ENCODE peak calls at places on chromosome 22, in four cellular contexts. H is fibroblast of lung, P is GM12892, N is NCI-H1092. J is an unnamed sample.

GRCh38 chr22:17120281-17120680 is 879 bp downstream of the TMEM121B start:
- DNase-seq in H (peak; percentile 36), P (peak; percentile 50), N (no peak), J (peak; percentile 54)

GRCh38 chr22:20131856-20132685 is 467 bp downstream of the ZDHHC8 start:
- DNase-seq in H (no peak), P (no peak), N (no peak), J (no peak)

GRCh38 chr22:28783786-28784671 is 11.5 kb downstream of the CCDC117 start:
- DNase-seq in H (no peak), P (no peak), N (no peak), J (no peak)

GRCh38 chr22:23913661-23914353 is 19.6 kb downstream of the MIF start:
- DNase-seq in H (peak; percentile 99), P (peak; percentile 98), N (peak; percentile 99), J (peak; percentile 98)

GRCh38 chr22:34567367-34567766 is 498.6 kb upstream of the ISX start:
- DNase-seq in H (no peak), P (no peak), N (no peak), J (no peak)

GRCh38 chr22:18012528-18012927 is 11.8 kb downstream of the MICAL3 start:
- DNase-seq in H (peak; percentile 69), P (no peak), N (no peak), J (no peak)

GRCh38 chr22:21443735-21444421 is 23.3 kb upstream of the TMEM191C start:
- DNase-seq in H (no peak), P (no peak), N (no peak), J (no peak)

GRCh38 chr22:39205344-39206021 is 39.3 kb downstream of the PDGFB start:
- DNase-seq in H (peak; percentile 57), P (peak; percentile 50), N (no peak), J (peak; percentile 75)

GRCh38 chr22:35961480-35961902 is 67.1 kb downstream of the RBFOX2 start:
- DNase-seq in H (peak; percentile 94), P (no peak), N (peak; percentile 12), J (no peak)

GRCh38 chr22:40728731-40729189 is 49.5 kb downstream of the MCHR1 start:
- DNase-seq in H (peak; percentile 56), P (no peak), N (no peak), J (peak; percentile 62)

GRCh38 chr22:49592780-49593501 is 234.7 kb downstream of the BRD1 start:
- DNase-seq in H (no peak), P (no peak), N (no peak), J (no peak)

GRCh38 chr22:30115705-30116104 is 35.4 kb downstream of the HORMAD2 start:
- DNase-seq in H (no peak), P (no peak), N (no peak), J (no peak)

GRCh38 chr22:39800790-39801540 is 92.6 kb downstream of the ENTHD1 start:
- DNase-seq in H (no peak), P (no peak), N (peak; percentile 50), J (no peak)

GRCh38 chr22:20977516-20978170 is 4.5 kb upstream of the LZTR1 start:
- DNase-seq in H (no peak), P (no peak), N (no peak), J (no peak)

GRCh38 chr22:38681784-38682335 is at the start of gene TOMM22:
- DNase-seq in H (peak; percentile 82), P (peak; percentile 99), N (peak; percentile 78), J (peak; percentile 85)

GRCh38 chr22:33073989-33074391 is 15.8 kb upstream of the SYN3 start:
- DNase-seq in H (peak; percentile 16), P (no peak), N (no peak), J (no peak)

GRCh38 chr22:35559354-35560005 is 18.8 kb downstream of the RASD2 start:
- DNase-seq in H (peak; percentile 66), P (no peak), N (no peak), J (no peak)

GRCh38 chr22:27718186-27719032 is 83.1 kb downstream of the MN1 start:
- DNase-seq in H (peak; percentile 96), P (no peak), N (no peak), J (no peak)

GRCh38 chr22:29298641-29299040 is 7.8 kb upstream of the GAS2L1 start:
- DNase-seq in H (no peak), P (no peak), N (no peak), J (no peak)

GRCh38 chr22:49827853-49828598 is at the start of gene BRD1:
- DNase-seq in H (peak; percentile 69), P (peak; percentile 61), N (no peak), J (peak; percentile 46)

GRCh38 chr22:37063436-37064420 is 12.2 kb downstream of the KCTD17 start:
- DNase-seq in H (no peak), P (no peak), N (peak; percentile 71), J (no peak)

GRCh38 chr22:50599816-50600454 is 658 bp upstream of the MAPK8IP2 start:
- DNase-seq in H (peak; percentile 33), P (peak; percentile 82), N (no peak), J (peak; percentile 57)

GRCh38 chr22:36365020-36365411 is 22.8 kb downstream of the MYH9 start:
- DNase-seq in H (peak; percentile 98), P (no peak), N (no peak), J (peak; percentile 82)

GRCh38 chr22:20147286-20147988 is 3.4 kb downstream of the CCDC188 start:
- DNase-seq in H (no peak), P (no peak), N (no peak), J (no peak)

GRCh38 chr22:23047742-23048141 is 22.6 kb upstream of the GNAZ start:
- DNase-seq in H (no peak), P (no peak), N (no peak), J (no peak)

GRCh38 chr22:43181321-43182076 is 5.4 kb downstream of the TTLL12 start:
- DNase-seq in H (no peak), P (no peak), N (no peak), J (no peak)

GRCh38 chr22:32809786-32810185 is 8.3 kb downstream of the TIMP3 start:
- DNase-seq in H (no peak), P (no peak), N (no peak), J (no peak)

GRCh38 chr22:37329239-37330140 is 47.2 kb downstream of the CYTH4 start:
- DNase-seq in H (peak; percentile 62), P (no peak), N (no peak), J (no peak)

J was measured in stimulated activated naive CD8-positive, alpha-beta T cell treated with anti-CD3 and anti-CD28 coated beads, Interleukin-15, amount 100 ng/mL, for 72 hours.